ENCODE peak calls at places on chromosomes 6 and 20, in nine cellular contexts. One of them, this sample, is unnamed.

GRCh38 chr6:84466521-84466920 is 239.1 kb upstream of the CEP162 start:
- DNase-seq in ovary: no peak
- DNase-seq in thyroid gland: no peak
- DNase-seq in IMR-90: peak; percentile 7
- DNase-seq in HepG2: no peak
- DNase-seq in sigmoid colon: no peak
- DNase-seq in uterus: no peak
- DNase-seq in body of pancreas: no peak
- DNase-seq in esophagus squamous epithelium: no peak
- DNase-seq in this sample: no peak

GRCh38 chr20:58847483-58847882 is 3.2 kb downstream of the GNAS-AS1 start:
- DNase-seq in thyroid gland: no peak
- DNase-seq in esophagus squamous epithelium: no peak
- DNase-seq in uterus: no peak
- DNase-seq in sigmoid colon: no peak
- DNase-seq in ovary: no peak
- DNase-seq in IMR-90: no peak
- DNase-seq in HepG2: no peak
- DNase-seq in body of pancreas: no peak
- DNase-seq in this sample: no peak

GRCh38 chr6:150336299-150336698 is 32.5 kb upstream of the IYD start:
- DNase-seq in ovary: no peak
- DNase-seq in HepG2: no peak
- DNase-seq in uterus: no peak
- DNase-seq in sigmoid colon: no peak
- DNase-seq in body of pancreas: no peak
- DNase-seq in thyroid gland: no peak
- DNase-seq in IMR-90: peak; percentile 7
- DNase-seq in esophagus squamous epithelium: no peak
- DNase-seq in this sample: no peak

GRCh38 chr6:68108243-68108835 is 526.7 kb upstream of the ADGRB3 start:
- DNase-seq in IMR-90: peak; percentile 3
- DNase-seq in thyroid gland: no peak
- DNase-seq in HepG2: no peak
- DNase-seq in body of pancreas: no peak
- DNase-seq in sigmoid colon: no peak
- DNase-seq in uterus: no peak
- DNase-seq in esophagus squamous epithelium: no peak
- DNase-seq in ovary: no peak
- DNase-seq in this sample: no peak

GRCh38 chr6:34523441-34524206 is 32.5 kb downstream of the SPDEF start:
- DNase-seq in uterus: no peak
- DNase-seq in IMR-90: no peak
- DNase-seq in HepG2: no peak
- DNase-seq in thyroid gland: no peak
- DNase-seq in esophagus squamous epithelium: no peak
- DNase-seq in sigmoid colon: no peak
- DNase-seq in ovary: peak; percentile 20
- DNase-seq in body of pancreas: peak; percentile 8
- DNase-seq in this sample: no peak

GRCh38 chr20:44963325-44964215 is 2.7 kb upstream of the STK4 start:
- DNase-seq in body of pancreas: no peak
- DNase-seq in sigmoid colon: no peak
- DNase-seq in IMR-90: no peak
- DNase-seq in uterus: no peak
- DNase-seq in ovary: no peak
- DNase-seq in esophagus squamous epithelium: no peak
- DNase-seq in thyroid gland: no peak
- DNase-seq in HepG2: no peak
- DNase-seq in this sample: no peak

GRCh38 chr20:58614984-58615760 is 35.9 kb upstream of the STX16 start:
- DNase-seq in body of pancreas: no peak
- DNase-seq in HepG2: no peak
- DNase-seq in IMR-90: no peak
- DNase-seq in ovary: no peak
- DNase-seq in uterus: no peak
- DNase-seq in thyroid gland: no peak
- DNase-seq in sigmoid colon: no peak
- DNase-seq in esophagus squamous epithelium: no peak
- DNase-seq in this sample: no peak

GRCh38 chr20:44398303-44398702 is 42.8 kb downstream of the HNF4A start:
- DNase-seq in sigmoid colon: no peak
- DNase-seq in thyroid gland: no peak
- DNase-seq in IMR-90: peak; percentile 64
- DNase-seq in body of pancreas: no peak
- DNase-seq in uterus: no peak
- DNase-seq in esophagus squamous epithelium: no peak
- DNase-seq in ovary: no peak
- DNase-seq in HepG2: no peak
- DNase-seq in this sample: no peak

GRCh38 chr20:35281506-35282101 is 3.0 kb downstream of the EIF6 start:
- DNase-seq in sigmoid colon: no peak
- DNase-seq in HepG2: no peak
- DNase-seq in uterus: no peak
- DNase-seq in body of pancreas: no peak
- DNase-seq in esophagus squamous epithelium: no peak
- DNase-seq in ovary: no peak
- DNase-seq in IMR-90: no peak
- DNase-seq in thyroid gland: no peak
- DNase-seq in this sample: no peak
- TF ChIP-seq POLR2A in sigmoid colon: no peak
- TF ChIP-seq POLR2A in HepG2: no peak
- TF ChIP-seq POLR2A in uterus: no peak
- TF ChIP-seq POLR2A in body of pancreas: no peak
- TF ChIP-seq POLR2A in esophagus squamous epithelium: no peak
- TF ChIP-seq POLR2A in ovary: no peak
- TF ChIP-seq POLR2A in IMR-90: no peak
- TF ChIP-seq POLR2A in thyroid gland: no peak
- TF ChIP-seq POLR2A in this sample: no peak

DNA sequence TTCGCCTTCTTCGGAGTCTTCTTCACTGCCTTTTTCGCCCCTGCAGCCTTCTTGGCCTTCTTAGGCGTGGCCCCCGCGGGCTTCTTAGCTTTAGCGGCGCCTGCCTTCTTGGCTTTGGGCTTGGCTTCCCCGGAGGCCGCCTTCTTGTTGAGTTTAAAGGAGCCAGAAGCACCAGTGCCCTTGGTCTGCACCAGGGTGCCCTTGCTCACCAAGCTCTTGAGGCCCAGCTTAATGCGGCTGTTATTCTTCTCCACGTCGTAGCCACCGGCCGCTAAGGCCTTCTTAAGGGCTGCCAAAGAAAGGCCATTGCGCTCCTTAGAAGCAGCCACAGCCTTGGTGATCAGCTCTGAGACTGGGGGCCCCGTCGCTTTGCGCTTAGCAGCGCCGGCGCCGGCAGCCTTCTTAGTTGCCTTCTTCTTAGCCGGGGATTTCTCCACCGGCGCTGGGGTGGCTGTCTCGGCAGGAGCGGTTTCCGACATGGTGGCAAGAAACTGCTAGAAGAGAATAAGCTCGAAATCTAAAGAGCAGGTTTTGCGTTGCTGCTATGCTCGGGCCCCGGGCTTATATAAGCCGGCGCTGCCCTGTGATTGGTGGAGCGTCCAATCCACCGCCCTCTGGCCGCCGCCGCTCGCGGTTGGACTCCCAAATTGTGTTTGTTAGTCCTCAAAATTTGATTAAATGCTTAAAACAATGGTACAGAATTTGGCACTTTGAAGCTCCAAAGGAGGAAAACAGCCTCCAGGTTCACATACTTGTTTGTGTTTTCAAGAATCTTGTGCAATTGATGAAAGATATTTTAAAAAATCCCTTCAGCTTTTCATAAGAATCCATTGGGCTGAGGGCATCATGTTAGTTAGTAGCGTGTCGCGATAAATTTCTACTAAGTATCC is 44.9 kb downstream of the OR2B2 start:
- DNase-seq in thyroid gland: peak; percentile 73
- DNase-seq in ovary: no peak
- DNase-seq in sigmoid colon: peak; percentile 73
- DNase-seq in HepG2: peak; percentile 58
- DNase-seq in body of pancreas: peak; percentile 27
- DNase-seq in uterus: no peak
- DNase-seq in esophagus squamous epithelium: no peak
- DNase-seq in IMR-90: peak; percentile 78
- DNase-seq in this sample: no peak
- TF ChIP-seq POLR2A in thyroid gland: peak; percentile 56
- TF ChIP-seq POLR2A in ovary: no peak
- TF ChIP-seq POLR2A in sigmoid colon: no peak
- TF ChIP-seq POLR2A in HepG2: peak; percentile 56
- TF ChIP-seq POLR2A in body of pancreas: peak; percentile 39
- TF ChIP-seq POLR2A in uterus: no peak
- TF ChIP-seq POLR2A in esophagus squamous epithelium: peak; percentile 90
- TF ChIP-seq POLR2A in IMR-90: peak; percentile 93
- TF ChIP-seq POLR2A in this sample: peak; percentile 92

DNA sequence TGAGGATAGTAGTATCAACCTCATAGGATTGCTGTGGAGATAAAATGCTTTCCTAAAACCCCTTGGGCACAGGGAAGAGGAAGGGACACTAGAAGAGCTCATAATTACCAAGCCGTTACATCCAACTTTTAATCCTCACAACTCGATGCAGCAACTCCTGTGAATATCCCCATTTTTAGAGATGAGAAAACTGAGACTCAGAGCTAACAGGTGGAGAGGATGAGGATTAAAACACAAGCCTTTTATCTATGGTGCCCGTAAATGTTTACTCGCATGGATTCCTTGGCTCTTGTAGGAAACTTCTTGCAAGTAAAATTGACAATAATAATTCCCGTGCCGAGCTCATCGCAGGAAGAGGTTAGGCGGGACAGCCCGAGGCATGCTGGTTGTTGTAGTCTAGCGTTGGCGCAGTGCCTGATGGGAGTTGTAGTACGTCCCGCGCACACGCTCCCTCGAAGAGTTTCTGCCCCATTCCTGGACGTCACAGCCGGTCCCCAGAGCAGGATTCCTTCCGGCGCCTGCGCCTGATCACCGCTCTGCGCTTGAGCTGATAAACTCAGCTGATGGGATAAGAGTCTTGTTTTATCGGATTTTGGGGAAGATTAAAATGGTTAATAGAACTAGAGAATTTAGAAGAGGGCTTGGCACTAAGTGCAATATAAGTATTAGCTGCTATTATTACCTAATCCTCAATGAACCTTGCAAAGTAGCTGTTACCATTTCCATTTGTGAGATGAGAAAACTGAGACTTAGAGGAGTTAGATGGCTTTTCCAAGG is 2.8 kb upstream of the UBE2V1 start:
- DNase-seq in esophagus squamous epithelium: peak; percentile 80
- DNase-seq in body of pancreas: peak; percentile 99
- DNase-seq in thyroid gland: peak; percentile 99
- DNase-seq in HepG2: peak; percentile 96
- DNase-seq in ovary: peak; percentile 98
- DNase-seq in IMR-90: peak; percentile 97
- DNase-seq in sigmoid colon: peak; percentile 99
- DNase-seq in uterus: peak; percentile 98
- DNase-seq in this sample: peak; percentile 71
- TF ChIP-seq POLR2A in esophagus squamous epithelium: no peak
- TF ChIP-seq POLR2A in body of pancreas: peak; percentile 38
- TF ChIP-seq POLR2A in thyroid gland: peak; percentile 62
- TF ChIP-seq POLR2A in HepG2: peak; percentile 90
- TF ChIP-seq POLR2A in ovary: no peak
- TF ChIP-seq POLR2A in IMR-90: no peak
- TF ChIP-seq POLR2A in sigmoid colon: no peak
- TF ChIP-seq POLR2A in uterus: peak; percentile 48
- TF ChIP-seq POLR2A in this sample: peak; percentile 67

GRCh38 chr6:168874637-168875036 is 379.0 kb downstream of the THBS2 start:
- DNase-seq in ovary: no peak
- DNase-seq in body of pancreas: no peak
- DNase-seq in IMR-90: no peak
- DNase-seq in HepG2: no peak
- DNase-seq in sigmoid colon: no peak
- DNase-seq in uterus: no peak
- DNase-seq in esophagus squamous epithelium: no peak
- DNase-seq in thyroid gland: no peak
- DNase-seq in this sample: no peak
- TF ChIP-seq POLR2A in ovary: no peak
- TF ChIP-seq POLR2A in body of pancreas: no peak
- TF ChIP-seq POLR2A in IMR-90: no peak
- TF ChIP-seq POLR2A in HepG2: no peak
- TF ChIP-seq POLR2A in sigmoid colon: no peak
- TF ChIP-seq POLR2A in uterus: no peak
- TF ChIP-seq POLR2A in esophagus squamous epithelium: no peak
- TF ChIP-seq POLR2A in thyroid gland: no peak
- TF ChIP-seq POLR2A in this sample: no peak

GRCh38 chr6:110816110-110816409 is 791 bp upstream of the CDK19 start:
- DNase-seq in uterus: no peak
- DNase-seq in sigmoid colon: no peak
- DNase-seq in body of pancreas: no peak
- DNase-seq in esophagus squamous epithelium: no peak
- DNase-seq in ovary: no peak
- DNase-seq in HepG2: no peak
- DNase-seq in thyroid gland: no peak
- DNase-seq in IMR-90: no peak
- DNase-seq in this sample: no peak
- TF ChIP-seq POLR2A in uterus: no peak
- TF ChIP-seq POLR2A in sigmoid colon: no peak
- TF ChIP-seq POLR2A in body of pancreas: no peak
- TF ChIP-seq POLR2A in esophagus squamous epithelium: no peak
- TF ChIP-seq POLR2A in ovary: no peak
- TF ChIP-seq POLR2A in HepG2: peak; percentile 24
- TF ChIP-seq POLR2A in thyroid gland: no peak
- TF ChIP-seq POLR2A in IMR-90: no peak
- TF ChIP-seq POLR2A in this sample: peak; percentile 65